ENCODE peak calls at places on chromosome 5, in eight cellular contexts. G, I, T, A, L, E, S and X are unnamed samples.

GRCh38 chr5:32298056-32298420 is 14.7 kb downstream of the MTMR12 start:
- DNase-seq in L (no peak), S (no peak), A (no peak), G (no peak), E (no peak), I (no peak), T (no peak), X (no peak)

GRCh38 chr5:160183075-160183474 is 46.2 kb upstream of the FABP6 start:
- DNase-seq in E (no peak), A (no peak), G (no peak), S (no peak), L (no peak), T (peak), I (peak), X (no peak)

GRCh38 chr5:142797420-142797819 is 27.2 kb downstream of the ARHGAP26 start:
- DNase-seq in G (no peak), L (no peak), A (no peak), T (no peak), E (no peak), I (no peak), S (no peak), X (peak)

GRCh38 chr5:147954971-147955370 is 48.6 kb upstream of the C5orf46 start:
- DNase-seq in A (no peak), S (no peak), I (no peak), E (no peak), L (no peak), G (no peak), T (no peak), X (no peak)

GRCh38 chr5:136435951-136436544 is 70.7 kb upstream of the TRPC7 start:
- DNase-seq in L (no peak), E (no peak), I (no peak), S (no peak), A (no peak), G (peak), T (no peak), X (no peak)

GRCh38 chr5:174609116-174609515 is 115.3 kb upstream of the MSX2 start:
- DNase-seq in L (no peak), E (no peak), G (no peak), A (no peak), T (no peak), S (no peak), I (no peak), X (no peak)

GRCh38 chr5:175894251-175894650 is 22.9 kb downstream of the CPLX2 start:
- DNase-seq in A (no peak), L (no peak), I (no peak), S (no peak), G (no peak), E (no peak), T (no peak), X (no peak)

GRCh38 chr5:40734986-40735385 is 20.8 kb downstream of the TTC33 start:
- DNase-seq in S (no peak), G (peak), L (no peak), A (no peak), E (no peak), T (no peak), I (peak), X (no peak)

GRCh38 chr5:121171834-121172233 is 679.8 kb upstream of the FTMT start:
- DNase-seq in L (no peak), T (no peak), S (no peak), A (no peak), E (no peak), G (peak), I (no peak), X (no peak)

GRCh38 chr5:12703254-12703653 is 799.0 kb upstream of the CTNND2 start:
- DNase-seq in L (no peak), A (no peak), T (no peak), E (no peak), G (no peak), I (no peak), S (no peak), X (no peak)

GRCh38 chr5:55102345-55102744 is at the start of gene GZMA:
- DNase-seq in E (peak), I (no peak), T (no peak), L (no peak), S (no peak), A (no peak), G (no peak), X (peak)

GRCh38 chr5:74575741-74576538 is 64.6 kb downstream of the ENC1 start:
- DNase-seq in L (no peak), T (peak), S (no peak), G (peak), E (no peak), I (peak), A (no peak), X (no peak)

GRCh38 chr5:4113426-4113825 is 517.8 kb downstream of the IRX1 start:
- DNase-seq in E (no peak), S (no peak), T (no peak), L (no peak), I (no peak), A (no peak), G (no peak), X (no peak)